ENCODE peak calls at places on chromosomes 6 and 20, in four cellular contexts. One of them, this sample, is unnamed.

GRCh38 chr6:162198072-162198471 is 529.5 kb downstream of the PRKN start:
- DNase-seq in adrenal gland: no peak
- DNase-seq in GM23248: no peak
- DNase-seq in uterus: no peak
- DNase-seq in this sample: no peak

GRCh38 chr6:33592595-33593413 is 12.7 kb upstream of the BAK1 start:
- DNase-seq in uterus: no peak
- DNase-seq in adrenal gland: no peak
- DNase-seq in GM23248: no peak
- DNase-seq in this sample: no peak

GRCh38 chr20:142290-142689 is at the start of gene DEFB126:
- DNase-seq in uterus: no peak
- DNase-seq in adrenal gland: no peak
- DNase-seq in GM23248: no peak
- DNase-seq in this sample: no peak

GRCh38 chr6:166515072-166515810 is 71.2 kb downstream of the RAMACL start:
- DNase-seq in GM23248: peak; percentile 97
- DNase-seq in uterus: peak; percentile 41
- DNase-seq in adrenal gland: no peak
- DNase-seq in this sample: no peak

GRCh38 chr6:22764521-22764920 is 195.2 kb downstream of the HDGFL1 start:
- DNase-seq in adrenal gland: no peak
- DNase-seq in GM23248: no peak
- DNase-seq in uterus: no peak
- DNase-seq in this sample: no peak

GRCh38 chr20:5614506-5614905 is 135.7 kb upstream of the SHLD1 start:
- DNase-seq in uterus: no peak
- DNase-seq in adrenal gland: no peak
- DNase-seq in GM23248: no peak
- DNase-seq in this sample: no peak

GRCh38 chr6:63783096-63783495 is 147.5 kb downstream of the PHF3 start:
- DNase-seq in GM23248: no peak
- DNase-seq in adrenal gland: no peak
- DNase-seq in uterus: no peak
- DNase-seq in this sample: no peak

GRCh38 chr6:100001915-100002388 is 7.9 kb upstream of the MCHR2 start:
- DNase-seq in uterus: no peak
- DNase-seq in GM23248: peak; percentile 81
- DNase-seq in adrenal gland: peak; percentile 40
- DNase-seq in this sample: no peak

GRCh38 chr20:47126709-47127108 is 229.8 kb downstream of the ZMYND8 start:
- DNase-seq in adrenal gland: no peak
- DNase-seq in GM23248: peak; percentile 74
- DNase-seq in uterus: no peak
- DNase-seq in this sample: no peak

GRCh38 chr6:107114872-107115694 is at the start of gene BEND3:
- DNase-seq in GM23248: peak; percentile 47
- DNase-seq in uterus: no peak
- DNase-seq in adrenal gland: peak; percentile 52
- DNase-seq in this sample: peak; percentile 40

GRCh38 chr6:169243661-169244060 is 10.0 kb downstream of the THBS2 start:
- DNase-seq in GM23248: no peak
- DNase-seq in uterus: no peak
- DNase-seq in adrenal gland: no peak
- DNase-seq in this sample: no peak

GRCh38 chr20:42572320-42573016 is 617.2 kb downstream of the PTPRT start:
- DNase-seq in GM23248: no peak
- DNase-seq in uterus: no peak
- DNase-seq in adrenal gland: no peak
- DNase-seq in this sample: no peak

GRCh38 chr20:32558526-32558925 is 26.6 kb downstream of the NOL4L start:
- DNase-seq in adrenal gland: no peak
- DNase-seq in uterus: no peak
- DNase-seq in GM23248: no peak
- DNase-seq in this sample: no peak

GRCh38 chr6:135419162-135419561 is 78.4 kb downstream of the AHI1 start:
- DNase-seq in GM23248: peak; percentile 66
- DNase-seq in adrenal gland: no peak
- DNase-seq in uterus: no peak
- DNase-seq in this sample: no peak

GRCh38 chr6:84771732-84772131 is 7.3 kb upstream of the TBX18 start:
- DNase-seq in GM23248: peak; percentile 34
- DNase-seq in uterus: no peak
- DNase-seq in adrenal gland: no peak
- DNase-seq in this sample: no peak

GRCh38 chr6:84774174-84775158 is 10.1 kb upstream of the TBX18 start:
- DNase-seq in adrenal gland: peak; percentile 21
- DNase-seq in GM23248: peak; percentile 85
- DNase-seq in uterus: no peak
- DNase-seq in this sample: peak; percentile 58

GRCh38 chr6:84773431-84774173 is 9.2 kb upstream of the TBX18 start:
- DNase-seq in GM23248: peak; percentile 75
- DNase-seq in uterus: no peak
- DNase-seq in adrenal gland: no peak
- DNase-seq in this sample: peak; percentile 24

GRCh38 chr6:84772428-84773132 is 8.2 kb upstream of the TBX18 start:
- DNase-seq in adrenal gland: no peak
- DNase-seq in uterus: no peak
- DNase-seq in GM23248: peak; percentile 37
- DNase-seq in this sample: peak; percentile 19

GRCh38 chr6:84773133-84773430 is 8.7 kb upstream of the TBX18 start:
- DNase-seq in GM23248: peak; percentile 45
- DNase-seq in uterus: no peak
- DNase-seq in adrenal gland: no peak
- DNase-seq in this sample: no peak
- H3K27ac ChIP-seq in GM23248: no peak overlapping the region
- H3K27ac ChIP-seq in uterus: no peak overlapping the region
- H3K27ac ChIP-seq in adrenal gland: no peak overlapping the region
- H3K27ac ChIP-seq in this sample: peak overlapping the region; percentile 79

DNA sequence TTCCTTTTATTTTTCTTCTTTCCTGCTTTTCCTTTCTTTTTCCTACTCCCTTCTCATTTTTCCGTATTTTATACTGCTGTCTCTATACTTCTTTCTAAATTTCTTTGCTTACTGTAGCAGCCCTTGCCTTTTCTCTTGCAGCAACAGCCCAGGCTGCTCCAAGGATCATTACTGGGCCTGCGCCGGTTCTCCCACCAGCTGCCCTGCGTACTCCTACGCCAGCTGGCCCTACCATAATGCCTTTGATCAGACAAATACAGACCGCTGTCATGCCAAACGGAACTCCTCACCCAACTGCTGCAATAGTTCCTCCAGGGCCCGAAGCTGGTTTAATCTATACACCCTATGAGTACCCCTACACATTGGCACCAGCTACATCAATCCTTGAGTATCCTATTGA is 148.8 kb downstream of the QKI start:
- DNase-seq in GM23248: no peak
- DNase-seq in uterus: no peak
- DNase-seq in adrenal gland: no peak
- DNase-seq in this sample: no peak
- H3K4me3 ChIP-seq in GM23248: no peak overlapping the region
- H3K4me3 ChIP-seq in uterus: no peak overlapping the region
- H3K4me3 ChIP-seq in adrenal gland: no peak overlapping the region
- H3K4me3 ChIP-seq in this sample: no peak overlapping the region

GRCh38 chr6:41073968-41074691 is 1.4 kb downstream of the NFYA start:
- DNase-seq in GM23248: peak; percentile 86
- DNase-seq in adrenal gland: no peak
- DNase-seq in uterus: no peak
- DNase-seq in this sample: no peak
- H3K27ac ChIP-seq in GM23248: peak overlapping the region; percentile 97
- H3K27ac ChIP-seq in adrenal gland: peak overlapping the region; percentile 95
- H3K27ac ChIP-seq in uterus: peak overlapping the region; percentile 100
- H3K27ac ChIP-seq in this sample: peak overlapping the region; percentile 99

GRCh38 chr6:153618371-153619328 is 420.4 kb upstream of the OPRM1 start:
- DNase-seq in adrenal gland: no peak
- DNase-seq in uterus: no peak
- DNase-seq in GM23248: no peak
- DNase-seq in this sample: no peak
- H3K4me3 ChIP-seq in adrenal gland: no peak overlapping the region
- H3K4me3 ChIP-seq in uterus: no peak overlapping the region
- H3K4me3 ChIP-seq in GM23248: no peak overlapping the region
- H3K4me3 ChIP-seq in this sample: no peak overlapping the region

GRCh38 chr6:52416629-52417151 is 3.5 kb upstream of the EFHC1 start:
- DNase-seq in uterus: no peak
- DNase-seq in GM23248: peak; percentile 80
- DNase-seq in adrenal gland: peak; percentile 45
- DNase-seq in this sample: no peak
- H3K27ac ChIP-seq in uterus: no peak overlapping the region
- H3K27ac ChIP-seq in GM23248: peak overlapping the region; percentile 95
- H3K27ac ChIP-seq in adrenal gland: no peak overlapping the region
- H3K27ac ChIP-seq in this sample: peak overlapping the region; percentile 92

GRCh38 chr20:4038047-4038459 is 22.7 kb upstream of the RNF24 start:
- DNase-seq in uterus: no peak
- DNase-seq in adrenal gland: no peak
- DNase-seq in GM23248: peak; percentile 87
- DNase-seq in this sample: peak; percentile 68
- H3K4me3 ChIP-seq in uterus: no peak overlapping the region
- H3K4me3 ChIP-seq in adrenal gland: no peak overlapping the region
- H3K4me3 ChIP-seq in GM23248: no peak overlapping the region
- H3K4me3 ChIP-seq in this sample: no peak overlapping the region

GRCh38 chr20:14765370-14765701 is 427.9 kb upstream of the FLRT3 start:
- DNase-seq in uterus: no peak
- DNase-seq in GM23248: no peak
- DNase-seq in adrenal gland: no peak
- DNase-seq in this sample: no peak
- H3K27ac ChIP-seq in uterus: no peak overlapping the region
- H3K27ac ChIP-seq in GM23248: no peak overlapping the region
- H3K27ac ChIP-seq in adrenal gland: no peak overlapping the region
- H3K27ac ChIP-seq in this sample: no peak overlapping the region

This sample was measured in left ventricle myocardium inferior.